ENCODE peak calls at places on chromosomes 3 and 15, in four cellular contexts. W is heart left ventricle; O is CD8-positive, alpha-beta T cell; M is GM12865. T is an unnamed sample.

GRCh38 chr3:44235604-44236484 is 5.8 kb upstream of the TOPAZ1 start:
- DNase-seq in W (no peak), O (peak), M (peak), T (peak)

GRCh38 chr3:125087768-125088391 is 32.1 kb upstream of the HEG1 start:
- DNase-seq in W (no peak), O (no peak), M (no peak), T (no peak)

GRCh38 chr15:87527875-87528274 is 728.7 kb downstream of the NTRK3 start:
- DNase-seq in W (no peak), O (no peak), M (no peak), T (no peak)

GRCh38 chr15:42490743-42491539 is at the start of gene ZNF106:
- DNase-seq in W (peak), O (peak), M (peak), T (peak)

GRCh38 chr15:68629519-68630204 is 50.9 kb downstream of the CORO2B start:
- DNase-seq in W (no peak), O (no peak), M (no peak), T (no peak)

GRCh38 chr3:62835594-62836236 is 39.5 kb downstream of the CADPS start:
- DNase-seq in W (no peak), O (no peak), M (no peak), T (no peak)

GRCh38 chr3:23944007-23944760 is 902 bp upstream of the NR1D2 start:
- DNase-seq in W (no peak), O (no peak), M (no peak), T (no peak)

GRCh38 chr3:129039271-129040038 is 21.1 kb upstream of the GP9 start:
- DNase-seq in W (peak), O (no peak), M (no peak), T (no peak)

GRCh38 chr15:52178765-52179164 is 12.4 kb downstream of the GNB5 start:
- DNase-seq in W (no peak), O (no peak), M (no peak), T (no peak)

GRCh38 chr15:35107561-35107960 is 22.5 kb upstream of the NANOGP8 start:
- DNase-seq in W (no peak), O (no peak), M (no peak), T (no peak)

GRCh38 chr3:187999821-188000220 is 154.1 kb upstream of the LPP start:
- DNase-seq in W (no peak), O (peak), M (no peak), T (no peak)

GRCh38 chr3:129855454-129856419 is 37.8 kb downstream of the TMCC1 start:
- DNase-seq in W (no peak), O (no peak), M (peak), T (no peak)

GRCh38 chr3:101311676-101312075 is 8.7 kb downstream of the IMPG2 start:
- DNase-seq in W (no peak), O (no peak), M (no peak), T (no peak)

GRCh38 chr15:63329567-63330350 is 51.9 kb downstream of the CA12 start:
- DNase-seq in W (no peak), O (no peak), M (no peak), T (no peak)

GRCh38 chr3:184428561-184429175 is 48.8 kb downstream of the CHRD start:
- DNase-seq in W (no peak), O (no peak), M (no peak), T (no peak)

GRCh38 chr15:101306341-101307047 is 11.4 kb upstream of the SNRPA1 start:
- DNase-seq in W (no peak), O (no peak), M (no peak), T (no peak)

GRCh38 chr3:32983124-32983523 is 31.7 kb downstream of the CCR4 start:
- DNase-seq in W (no peak), O (no peak), M (no peak), T (no peak)

GRCh38 chr15:45181491-45182285 is 6.1 kb downstream of the SHF start:
- DNase-seq in W (no peak), O (no peak), M (no peak), T (peak)

GRCh38 chr3:138426211-138426610 is 8.2 kb upstream of the ESYT3 start:
- DNase-seq in W (no peak), O (no peak), M (no peak), T (no peak)

GRCh38 chr15:35118987-35119386 is 33.9 kb upstream of the NANOGP8 start:
- DNase-seq in W (no peak), O (no peak), M (no peak), T (no peak)

GRCh38 chr15:52717924-52718323 is 38.7 kb upstream of the ATOSA start:
- DNase-seq in W (no peak), O (no peak), M (no peak), T (no peak)

GRCh38 chr3:173911446-173911845 is 513.9 kb downstream of the NLGN1 start:
- DNase-seq in W (no peak), O (no peak), M (no peak), T (no peak)

GRCh38 chr3:37795431-37796061 is 66.1 kb upstream of the CTDSPL start:
- DNase-seq in W (no peak), O (no peak), M (no peak), T (no peak)

GRCh38 chr3:33144433-33144832 is 30.6 kb downstream of the CRTAP start:
- DNase-seq in W (no peak), O (peak), M (peak), T (peak)

GRCh38 chr15:59532770-59533379 is 78.7 kb upstream of the GCNT3 start:
- DNase-seq in W (no peak), O (no peak), M (peak), T (no peak)

GRCh38 chr3:20405731-20406130 is 219.7 kb upstream of the SGO1 start:
- DNase-seq in W (no peak), O (no peak), M (no peak), T (no peak)

GRCh38 chr3:143209715-143210059 is 90.1 kb downstream of the CHST2 start:
- DNase-seq in W (no peak), O (no peak), M (peak), T (no peak)

GRCh38 chr3:153379516-153379915 is 217.5 kb downstream of the RAP2B start:
- DNase-seq in W (no peak), O (no peak), M (no peak), T (no peak)

GRCh38 chr15:92884813-92885461 is 15.2 kb upstream of the CHD2 start:
- DNase-seq in W (no peak), O (no peak), M (peak), T (no peak)

GRCh38 chr3:169244119-169244864 is 419.2 kb downstream of the MECOM start:
- DNase-seq in W (no peak), O (no peak), M (no peak), T (no peak)

GRCh38 chr3:143206955-143207337 is 87.4 kb downstream of the CHST2 start:
- DNase-seq in W (no peak), O (no peak), M (no peak), T (no peak)

GRCh38 chr15:77541421-77542181 is 91.1 kb downstream of the LINGO1 start:
- DNase-seq in W (no peak), O (no peak), M (no peak), T (no peak)

GRCh38 chr15:39887832-39888231 is 32.2 kb downstream of the GPR176 start:
- DNase-seq in W (no peak), O (no peak), M (peak), T (no peak)

GRCh38 chr3:46948830-46949671 is 27.5 kb downstream of the CCDC12 start:
- DNase-seq in W (peak), O (no peak), M (peak), T (peak)

GRCh38 chr3:154161806-154162205 is 40.6 kb downstream of the ARHGEF26 start:
- DNase-seq in W (no peak), O (no peak), M (no peak), T (no peak)

GRCh38 chr15:80159811-80160569 is 7.2 kb downstream of the FAH start:
- DNase-seq in W (no peak), O (no peak), M (no peak), T (peak)

GRCh38 chr15:90342655-90343054 is 9.4 kb upstream of the ZNF774 start:
- DNase-seq in W (no peak), O (no peak), M (no peak), T (no peak)

GRCh38 chr3:12590096-12590495 is 33.2 kb downstream of the MKRN2 start:
- DNase-seq in W (no peak), O (no peak), M (no peak), T (no peak)

GRCh38 chr3:196444495-196444894 is 12.3 kb upstream of the UBXN7 start:
- DNase-seq in W (no peak), O (no peak), M (no peak), T (no peak)

DNA sequence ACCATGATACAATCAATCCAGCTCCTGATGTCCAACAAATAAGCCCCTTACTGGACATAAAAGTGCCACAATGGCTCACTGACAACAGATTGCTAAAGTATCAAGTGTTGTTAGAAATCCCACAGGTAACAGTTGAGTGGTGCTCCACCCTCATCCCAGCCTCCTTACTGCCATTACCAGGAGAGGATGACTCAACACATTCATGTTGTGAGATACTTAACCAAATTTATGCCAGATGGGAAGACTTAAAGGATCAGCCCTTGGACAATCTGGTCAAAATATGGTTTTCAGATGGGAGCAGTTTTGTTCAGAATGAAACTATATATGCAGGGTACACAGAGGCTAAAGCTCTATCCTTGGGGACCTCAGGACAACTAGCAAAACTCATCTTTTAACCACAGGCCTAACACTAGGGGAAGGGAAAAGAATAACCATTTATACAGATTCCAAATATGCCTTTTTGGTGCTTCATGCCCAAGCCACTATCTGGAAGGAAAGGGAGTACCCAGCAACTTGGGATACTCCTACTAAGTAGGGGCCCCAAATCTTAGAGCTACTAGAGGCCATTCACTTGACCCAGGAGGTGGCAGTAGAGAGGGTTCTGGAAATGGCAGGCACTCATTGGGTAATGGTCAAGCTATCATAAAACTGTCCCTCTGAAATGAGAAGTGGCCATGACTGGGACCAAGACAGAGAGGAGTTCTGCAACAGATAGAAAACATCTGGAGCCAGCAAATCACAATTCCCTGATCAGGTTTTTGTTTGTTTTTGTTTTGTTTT is 6.9 kb upstream of the ZNF662 start:
- DNase-seq in W (no peak), O (no peak), M (no peak), T (no peak)
- TF ChIP-seq CTCF in W (no peak), O (no peak), M (no peak), T (no peak)

GRCh38 chr15:70679919-70680231 is 83.5 kb downstream of the UACA start:
- DNase-seq in W (no peak), O (no peak), M (no peak), T (no peak)
- TF ChIP-seq CTCF in W (no peak), O (peak), M (no peak), T (no peak)

DNA sequence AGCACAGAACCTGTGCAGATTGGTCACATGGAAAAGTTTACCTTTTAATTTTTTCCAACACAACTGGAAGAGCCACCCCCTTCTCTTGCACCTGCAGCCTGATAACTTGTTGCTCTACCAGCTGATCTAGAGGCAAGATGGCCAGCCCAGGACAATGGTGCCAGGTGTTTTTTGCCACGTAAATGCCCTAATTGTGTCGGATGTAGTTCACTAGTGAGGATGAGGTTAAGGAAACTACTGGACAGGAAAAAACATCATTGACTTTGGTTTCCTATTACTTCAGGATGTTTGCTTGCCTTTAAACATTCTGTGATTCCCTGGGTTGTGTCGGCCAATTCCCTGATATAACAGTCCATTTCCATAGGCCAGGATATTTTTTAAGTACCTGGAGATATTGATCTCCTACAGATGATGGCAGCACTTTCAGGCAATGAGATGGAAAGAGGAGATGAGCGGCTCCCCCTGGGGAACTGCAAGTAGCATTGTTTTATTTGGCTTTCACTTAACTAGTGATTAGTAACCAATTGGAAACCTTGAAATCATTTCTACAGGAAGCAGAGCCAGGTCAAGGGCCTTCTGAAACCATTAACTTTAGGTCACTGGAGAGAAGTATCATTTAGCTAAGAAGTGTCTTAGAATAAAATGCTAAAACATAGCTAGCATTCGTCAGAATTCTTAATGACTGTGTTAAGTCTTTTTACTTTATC is 72.5 kb downstream of the OSBPL10 start:
- DNase-seq in W (no peak), O (no peak), M (no peak), T (no peak)
- TF ChIP-seq CTCF in W (no peak), O (no peak), M (no peak), T (no peak)

GRCh38 chr3:123880998-123881561 is 3.1 kb downstream of the MYLK start:
- DNase-seq in W (no peak), O (no peak), M (no peak), T (no peak)
- TF ChIP-seq CTCF in W (peak), O (no peak), M (peak), T (peak)

GRCh38 chr3:9750556-9751411 is 1.0 kb downstream of the OGG1 start:
- DNase-seq in W (no peak), O (no peak), M (peak), T (peak)

GRCh38 chr3:9749333-9749662 is 454 bp upstream of the OGG1 start:
- DNase-seq in W (no peak), O (no peak), M (no peak), T (no peak)

GRCh38 chr3:9746330-9746729 is 3.4 kb upstream of the OGG1 start:
- DNase-seq in W (no peak), O (no peak), M (no peak), T (no peak)

GRCh38 chr3:9747267-9747666 is 2.5 kb upstream of the OGG1 start:
- DNase-seq in W (no peak), O (no peak), M (peak), T (no peak)

GRCh38 chr3:9749663-9750555 is at the start of gene OGG1:
- DNase-seq in W (peak), O (peak), M (peak), T (peak)
- TF ChIP-seq CTCF in W (peak), O (no peak), M (no peak), T (no peak)

GRCh38 chr3:190443257-190443656 is 6.4 kb downstream of the TMEM207 start:
- DNase-seq in W (no peak), O (no peak), M (no peak), T (no peak)
- TF ChIP-seq CTCF in W (no peak), O (no peak), M (no peak), T (no peak)

GRCh38 chr3:141540531-141540930 is 53.7 kb downstream of the RASA2 start:
- DNase-seq in W (no peak), O (no peak), M (no peak), T (no peak)

GRCh38 chr3:141544697-141545096 is 57.9 kb downstream of the RASA2 start:
- DNase-seq in W (no peak), O (no peak), M (no peak), T (no peak)

GRCh38 chr3:141539441-141540187 is 52.8 kb downstream of the RASA2 start:
- DNase-seq in W (no peak), O (no peak), M (no peak), T (no peak)

GRCh38 chr3:141542202-141542959 is 55.6 kb downstream of the RASA2 start:
- DNase-seq in W (no peak), O (no peak), M (no peak), T (no peak)

GRCh38 chr3:141542989-141543388 is 56.2 kb downstream of the RASA2 start:
- DNase-seq in W (no peak), O (no peak), M (no peak), T (no peak)
- TF ChIP-seq CTCF in W (no peak), O (peak), M (no peak), T (no peak)

GRCh38 chr3:113825090-113825489 is 13.5 kb upstream of the GRAMD1C start:
- DNase-seq in W (no peak), O (no peak), M (peak), T (peak)
- TF ChIP-seq CTCF in W (no peak), O (no peak), M (peak), T (no peak)

DNA sequence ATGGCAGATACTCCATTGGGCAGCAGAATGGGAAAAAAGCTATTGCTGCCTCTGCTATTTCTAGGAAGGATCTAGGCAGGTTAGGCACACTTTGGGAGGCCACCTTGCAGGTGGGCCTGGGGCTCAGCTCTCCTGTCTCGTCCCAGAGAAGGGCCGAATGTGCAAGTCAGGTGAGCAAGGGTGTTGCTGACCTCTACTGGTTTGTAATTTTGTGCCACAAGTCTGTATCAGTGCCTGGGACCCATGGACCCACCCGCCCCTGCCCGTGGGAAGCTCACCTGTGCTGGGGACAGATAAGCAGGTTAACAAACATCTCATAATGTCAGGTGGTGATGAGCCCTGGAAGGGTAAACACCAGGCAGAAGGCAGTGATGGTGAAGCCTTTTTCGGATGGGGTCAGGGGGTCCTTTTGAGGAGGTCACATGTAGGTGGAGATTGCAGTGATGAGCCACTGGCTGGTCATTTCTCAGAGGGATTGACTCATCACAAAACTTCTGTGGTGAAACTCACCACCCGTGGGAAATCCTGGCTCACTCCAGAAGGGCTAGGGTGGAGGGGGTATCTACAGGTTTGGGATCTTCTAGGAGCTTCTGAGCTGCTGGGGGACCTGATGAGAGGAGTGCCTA is 161.3 kb downstream of the KLF13 start:
- DNase-seq in W (no peak), O (no peak), M (peak), T (peak)
- TF ChIP-seq CTCF in W (no peak), O (no peak), M (peak), T (peak)

DNA sequence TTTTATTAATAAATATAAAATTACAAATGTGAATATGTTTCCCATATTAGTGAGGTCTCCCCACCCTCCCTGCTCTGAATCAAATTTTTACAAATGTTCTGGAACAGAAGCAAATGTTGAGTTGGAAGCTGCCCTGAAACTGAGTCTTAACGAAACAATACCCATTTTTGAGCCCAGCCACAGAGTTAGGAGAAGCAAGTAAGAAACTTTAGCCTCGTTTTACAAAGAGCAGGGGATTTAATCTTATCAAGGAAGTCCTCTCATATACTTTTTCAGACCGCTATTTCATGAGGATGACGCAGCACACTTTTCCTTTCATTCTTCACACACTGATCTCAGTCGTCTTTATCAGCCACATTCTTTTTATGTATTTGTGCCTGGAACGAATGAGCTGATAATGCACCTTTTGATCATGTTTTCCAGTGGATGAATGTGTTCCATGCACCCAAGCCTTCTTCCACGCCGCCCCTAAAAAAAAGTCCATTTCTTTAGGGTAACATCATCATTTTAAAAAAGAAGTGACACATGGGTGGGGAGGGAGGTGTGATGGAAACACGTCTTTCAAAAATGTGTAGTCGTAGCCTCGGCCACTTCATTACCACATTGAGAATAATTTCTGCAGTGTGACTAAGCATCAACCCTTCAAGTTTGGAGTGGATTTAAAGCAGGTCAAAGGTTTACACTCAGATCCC is 48.1 kb downstream of the SETMAR start:
- DNase-seq in W (no peak), O (peak), M (no peak), T (peak)
- TF ChIP-seq CTCF in W (no peak), O (peak), M (no peak), T (no peak)

T was measured in GM13976.